ENCODE peak calls at places on chromosomes 1 and 21, in six cellular contexts. P is osteocyte, O is fibroblast of pulmonary artery, K is left lung, C is ascending aorta, Q is colonic mucosa. S is an unnamed sample.

GRCh38 chr21:45971487-45972352 is 9.8 kb upstream of the COL6A1 start:
- DNase-seq in P (no peak), O (peak; percentile 71), K (no peak), C (peak; percentile 83), Q (no peak), S (peak; percentile 97)

GRCh38 chr1:7810395-7810794 is 26.3 kb downstream of the PER3 start:
- DNase-seq in P (no peak), O (peak; percentile 82), K (peak; percentile 45), C (no peak), Q (no peak), S (peak; percentile 40)

GRCh38 chr1:98304888-98305287 is 356.6 kb upstream of the SNX7 start:
- DNase-seq in P (no peak), O (no peak), K (no peak), C (no peak), Q (no peak), S (no peak)

GRCh38 chr1:169108897-169109560 is 2.5 kb downstream of the ATP1B1 start:
- DNase-seq in P (no peak), O (no peak), K (no peak), C (no peak), Q (peak; percentile 61), S (peak; percentile 17)

GRCh38 chr21:27406297-27407009 is 439.6 kb upstream of the ADAMTS5 start:
- DNase-seq in P (no peak), O (peak; percentile 58), K (no peak), C (no peak), Q (no peak), S (no peak)

GRCh38 chr21:19245188-19245580 is 841.6 kb upstream of the TMPRSS15 start:
- DNase-seq in P (no peak), O (no peak), K (no peak), C (no peak), Q (no peak), S (no peak)

GRCh38 chr1:151992345-151993083 is 1.1 kb downstream of the S100A10 start:
- DNase-seq in P (peak; percentile 88), O (peak; percentile 82), K (peak; percentile 90), C (peak; percentile 94), Q (peak; percentile 92), S (peak; percentile 96)

GRCh38 chr1:98398649-98399048 is 262.9 kb upstream of the SNX7 start:
- DNase-seq in P (no peak), O (peak; percentile 32), K (no peak), C (no peak), Q (no peak), S (no peak)

GRCh38 chr1:183163311-183163710 is 22.8 kb upstream of the LAMC2 start:
- DNase-seq in P (no peak), O (peak; percentile 51), K (no peak), C (no peak), Q (no peak), S (no peak)

GRCh38 chr1:12109901-12110300 is 46.8 kb downstream of the TNFRSF8 start:
- DNase-seq in P (no peak), O (no peak), K (no peak), C (no peak), Q (no peak), S (no peak)

GRCh38 chr1:196317535-196318522 is 290.4 kb downstream of the KCNT2 start:
- DNase-seq in P (no peak), O (peak; percentile 69), K (no peak), C (no peak), Q (no peak), S (peak; percentile 4)

GRCh38 chr1:95640746-95641145 is 406.7 kb downstream of the RWDD3 start:
- DNase-seq in P (no peak), O (peak; percentile 23), K (no peak), C (no peak), Q (no peak), S (no peak)

GRCh38 chr1:224736619-224737352 is 120.7 kb downstream of the CNIH3 start:
- DNase-seq in P (no peak), O (peak; percentile 63), K (no peak), C (no peak), Q (no peak), S (no peak)

GRCh38 chr1:214842856-214843255 is 239.7 kb upstream of the KCNK2 start:
- DNase-seq in P (no peak), O (no peak), K (no peak), C (no peak), Q (no peak), S (no peak)

GRCh38 chr1:59331686-59332085 is 34.8 kb downstream of the FGGY start:
- DNase-seq in P (no peak), O (no peak), K (no peak), C (no peak), Q (no peak), S (no peak)

GRCh38 chr1:177080564-177080963 is 83.9 kb downstream of the ASTN1 start:
- DNase-seq in P (no peak), O (no peak), K (no peak), C (no peak), Q (no peak), S (no peak)

GRCh38 chr1:31689821-31690220 is 14.0 kb downstream of the COL16A1 start:
- DNase-seq in P (no peak), O (peak; percentile 93), K (no peak), C (no peak), Q (no peak), S (peak; percentile 88)

GRCh38 chr1:170674239-170674638 is 10.3 kb downstream of the PRRX1 start:
- DNase-seq in P (no peak), O (peak; percentile 66), K (no peak), C (no peak), Q (no peak), S (no peak)

GRCh38 chr1:2560299-2561073 is 4.3 kb downstream of the TNFRSF14 start:
- DNase-seq in P (no peak), O (no peak), K (no peak), C (no peak), Q (no peak), S (no peak)

GRCh38 chr1:181179980-181180964 is 91.8 kb downstream of the IER5 start:
- DNase-seq in P (peak; percentile 83), O (peak; percentile 76), K (no peak), C (peak; percentile 56), Q (no peak), S (peak; percentile 61)

GRCh38 chr1:41515131-41515678 is 30.7 kb upstream of the EDN2 start:
- DNase-seq in P (no peak), O (no peak), K (peak; percentile 64), C (no peak), Q (peak; percentile 73), S (no peak)

GRCh38 chr21:34936874-34937563 is 112.1 kb downstream of the RUNX1 start:
- DNase-seq in P (no peak), O (peak; percentile 42), K (no peak), C (no peak), Q (no peak), S (no peak)

GRCh38 chr1:64378826-64379225 is 91.1 kb upstream of the CACHD1 start:
- DNase-seq in P (no peak), O (no peak), K (no peak), C (no peak), Q (no peak), S (no peak)

GRCh38 chr1:167566766-167567165 is 13.2 kb upstream of the CREG1 start:
- DNase-seq in P (no peak), O (no peak), K (no peak), C (no peak), Q (no peak), S (no peak)

GRCh38 chr1:231841616-231842344 is 215.2 kb downstream of the DISC1 start:
- DNase-seq in P (no peak), O (peak; percentile 60), K (no peak), C (no peak), Q (no peak), S (peak; percentile 15)

GRCh38 chr1:81174811-81175476 is 625.8 kb upstream of the ADGRL2 start:
- DNase-seq in P (no peak), O (peak; percentile 23), K (no peak), C (no peak), Q (no peak), S (peak; percentile 3)
- TF ChIP-seq CTCF in P (no peak), O (no peak), K (no peak), C (no peak), Q (no peak), S (no peak)

GRCh38 chr21:33821580-33822322 is 93.9 kb downstream of the ATP5PO start:
- DNase-seq in P (no peak), O (no peak), K (no peak), C (no peak), Q (no peak), S (no peak)
- TF ChIP-seq CTCF in P (peak; percentile 9), O (no peak), K (no peak), C (no peak), Q (no peak), S (no peak)

DNA sequence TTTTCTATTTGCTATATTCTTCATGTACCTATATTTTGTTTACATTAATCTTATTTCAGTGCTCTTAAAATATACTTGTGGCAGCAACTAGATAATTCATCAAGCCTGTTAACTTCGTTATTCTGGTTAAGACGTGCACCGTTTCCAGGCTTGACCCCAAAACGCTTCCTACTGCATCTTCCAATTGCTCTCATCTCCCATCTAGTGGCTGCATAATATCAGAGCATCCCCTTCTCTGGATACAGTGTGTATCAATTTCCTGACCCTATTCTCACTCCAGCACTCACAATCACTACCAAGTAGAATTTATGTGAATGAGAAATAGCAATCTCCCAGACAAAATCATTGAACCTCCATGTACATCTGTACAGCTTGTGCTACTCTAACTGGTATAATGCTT is 1280.3 kb upstream of the B3GALT2 start:
- DNase-seq in P (no peak), O (peak; percentile 3), K (no peak), C (no peak), Q (no peak), S (no peak)
- TF ChIP-seq CTCF in P (peak; percentile 42), O (peak; percentile 31), K (no peak), C (no peak), Q (no peak), S (peak; percentile 27)

GRCh38 chr1:14485285-14485684 is 113.2 kb upstream of the KAZN start:
- DNase-seq in P (peak; percentile 44), O (no peak), K (no peak), C (no peak), Q (no peak), S (no peak)

GRCh38 chr1:14486401-14487110 is 111.9 kb upstream of the KAZN start:
- DNase-seq in P (peak; percentile 19), O (peak; percentile 71), K (no peak), C (peak; percentile 69), Q (no peak), S (no peak)

GRCh38 chr1:14482784-14483183 is 115.7 kb upstream of the KAZN start:
- DNase-seq in P (no peak), O (no peak), K (no peak), C (no peak), Q (no peak), S (no peak)

GRCh38 chr1:14487671-14488070 is 110.8 kb upstream of the KAZN start:
- DNase-seq in P (no peak), O (no peak), K (no peak), C (no peak), Q (no peak), S (no peak)
- TF ChIP-seq CTCF in P (no peak), O (no peak), K (no peak), C (no peak), Q (no peak), S (no peak)

GRCh38 chr1:55988963-55989452 is 590.4 kb downstream of the PLPP3 start:
- DNase-seq in P (no peak), O (no peak), K (no peak), C (no peak), Q (no peak), S (no peak)
- TF ChIP-seq CTCF in P (no peak), O (no peak), K (no peak), C (no peak), Q (no peak), S (no peak)

DNA sequence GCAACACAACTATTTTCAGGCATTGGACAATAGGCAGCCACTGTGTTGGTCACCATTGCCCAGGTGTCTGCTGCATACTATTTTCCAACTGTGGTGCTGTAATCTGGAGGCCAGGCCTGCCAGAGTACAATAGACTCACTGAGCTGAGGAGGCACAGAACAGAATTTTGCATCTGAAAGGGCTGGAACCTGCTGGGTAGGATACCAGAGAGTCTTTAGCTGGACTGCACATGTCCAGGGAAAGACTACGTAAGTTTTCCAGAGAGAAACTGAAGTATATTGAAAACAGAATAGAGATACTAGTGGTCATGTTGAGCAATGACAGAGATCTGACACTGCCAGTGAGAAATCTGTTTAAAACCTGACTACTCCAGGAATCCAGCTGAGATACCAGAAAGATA is 200.8 kb downstream of the RASAL2 start:
- DNase-seq in P (no peak), O (no peak), K (no peak), C (no peak), Q (no peak), S (no peak)
- TF ChIP-seq CTCF in P (no peak), O (no peak), K (no peak), C (no peak), Q (no peak), S (no peak)